ENCODE peak calls at places on chromosomes 7 and 10, in four cellular contexts. X is left ventricle myocardium inferior, E is upper lobe of left lung, J is body of pancreas. N is an unnamed sample.

GRCh38 chr10:21161647-21162046 is 264.5 kb upstream of the NEBL start:
- DNase-seq in E (no peak), J (no peak), X (no peak), N (no peak)

GRCh38 chr10:125080296-125080695 is 80.1 kb downstream of the CTBP2 start:
- DNase-seq in J (no peak), X (no peak), E (no peak), N (no peak)

GRCh38 chr10:28533571-28534304 is 820 bp downstream of the WAC start:
- DNase-seq in X (peak), J (peak), E (peak), N (no peak)

GRCh38 chr10:102648889-102649752 is 4.8 kb downstream of the TRIM8 start:
- DNase-seq in E (no peak), J (peak), X (peak), N (no peak)

GRCh38 chr7:57370739-57371098 is 79.3 kb upstream of the ZNF716 start:
- DNase-seq in X (no peak), E (no peak), J (no peak), N (no peak)

GRCh38 chr7:4399121-4399520 is 283.0 kb upstream of the FOXK1 start:
- DNase-seq in X (no peak), E (no peak), J (no peak), N (no peak)

GRCh38 chr7:157590526-157590925 is 253.7 kb downstream of the DNAJB6 start:
- DNase-seq in E (no peak), X (no peak), J (no peak), N (no peak)

GRCh38 chr7:134552105-134552504 is 3.2 kb downstream of the AKR1B15 start:
- DNase-seq in X (no peak), J (no peak), E (no peak), N (no peak)

GRCh38 chr10:116255931-116256748 is 16.9 kb downstream of the GFRA1 start:
- DNase-seq in J (no peak), X (no peak), E (no peak), N (no peak)

GRCh38 chr7:96654630-96655188 is 54.9 kb downstream of the SEM1 start:
- DNase-seq in J (peak), X (no peak), E (no peak), N (no peak)

GRCh38 chr10:7464703-7465102 is 53.9 kb upstream of the SFMBT2 start:
- DNase-seq in X (no peak), J (no peak), E (no peak), N (no peak)

GRCh38 chr10:23742368-23742767 is 303.5 kb downstream of the OTUD1 start:
- DNase-seq in J (no peak), E (no peak), X (no peak), N (no peak)

GRCh38 chr7:148800677-148801076 is 83.4 kb downstream of the EZH2 start:
- DNase-seq in X (no peak), E (no peak), J (no peak), N (no peak)

GRCh38 chr7:31948041-31948440 is 122.2 kb downstream of the PDE1C start:
- DNase-seq in E (no peak), J (no peak), X (no peak), N (no peak)

GRCh38 chr7:23941551-23941950 is 231.5 kb downstream of the STK31 start:
- DNase-seq in X (no peak), E (no peak), J (no peak), N (no peak)

GRCh38 chr7:151178236-151178635 is 8.8 kb downstream of the ASB10 start:
- DNase-seq in E (no peak), X (no peak), J (no peak), N (no peak)

GRCh38 chr7:71216211-71216610 is 84.3 kb downstream of the GALNT17 start:
- DNase-seq in X (no peak), E (no peak), J (no peak), N (no peak)

GRCh38 chr7:55538538-55538937 is 33.8 kb downstream of the VOPP1 start:
- DNase-seq in X (no peak), E (no peak), J (no peak), N (no peak)

GRCh38 chr10:99533496-99534455 is 1.0 kb downstream of the NKX2-3 start:
- DNase-seq in X (no peak), J (no peak), E (no peak), N (no peak)

GRCh38 chr10:110496553-110497437 is 912 bp upstream of the DUSP5 start:
- DNase-seq in E (no peak), J (no peak), X (no peak), N (no peak)

GRCh38 chr10:59626523-59626869 is 83.2 kb downstream of the SLC16A9 start:
- DNase-seq in X (no peak), J (no peak), E (no peak), N (no peak)

GRCh38 chr7:139867847-139868246 is 38.8 kb downstream of the TBXAS1 start:
- DNase-seq in J (no peak), X (no peak), E (no peak), N (no peak)

GRCh38 chr7:42232275-42232674 is 4.7 kb downstream of the GLI3 start:
- DNase-seq in J (no peak), E (no peak), X (no peak), N (no peak)

GRCh38 chr7:101943889-101944605 is 126.6 kb downstream of the CUX1 start:
- DNase-seq in J (no peak), X (no peak), E (no peak), N (no peak)

GRCh38 chr10:46077616-46078268 is 31.7 kb upstream of the MSMB start:
- DNase-seq in E (no peak), J (no peak), X (no peak), N (peak)

GRCh38 chr7:153408360-153409335 is 643.5 kb upstream of the DPP6 start:
- DNase-seq in E (no peak), X (no peak), J (no peak), N (no peak)

GRCh38 chr7:77877800-77878199 is 79.2 kb downstream of the PHTF2 start:
- DNase-seq in X (no peak), J (no peak), E (no peak), N (no peak)

GRCh38 chr7:23490357-23491131 is 20.3 kb upstream of the IGF2BP3 start:
- DNase-seq in X (peak), E (peak), J (peak), N (peak)

GRCh38 chr10:33126118-33126517 is 168.1 kb upstream of the ITGB1 start:
- DNase-seq in X (no peak), E (no peak), J (no peak), N (no peak)

GRCh38 chr7:119545118-119545517 is 727.9 kb upstream of the KCND2 start:
- DNase-seq in E (no peak), X (no peak), J (no peak), N (no peak)

GRCh38 chr7:48638041-48638440 is 286.3 kb upstream of the CDC14C start:
- DNase-seq in X (no peak), E (no peak), J (no peak), N (no peak)

GRCh38 chr10:52956861-52957260 is 184.3 kb upstream of the MBL2 start:
- DNase-seq in X (no peak), J (no peak), E (no peak), N (no peak)

GRCh38 chr10:71285986-71286385 is 33.1 kb upstream of the SLC29A3 start:
- DNase-seq in X (no peak), J (no peak), E (no peak), N (no peak)

GRCh38 chr7:17158261-17158660 is 140.2 kb upstream of the AHR start:
- DNase-seq in E (no peak), X (no peak), J (no peak), N (no peak)

GRCh38 chr7:22325671-22326070 is 31.3 kb downstream of the RAPGEF5 start:
- DNase-seq in J (no peak), X (no peak), E (no peak), N (no peak)

GRCh38 chr10:8392216-8392615 is 337.7 kb downstream of the GATA3 start:
- DNase-seq in X (no peak), J (no peak), E (no peak), N (no peak)

GRCh38 chr7:99707096-99707495 is 27.3 kb upstream of the CYP3A5 start:
- DNase-seq in J (no peak), E (no peak), X (no peak), N (no peak)

GRCh38 chr10:21516270-21517131 is 9.0 kb downstream of the SKIDA1 start:
- DNase-seq in X (peak), E (peak), J (peak), N (no peak)

GRCh38 chr10:48927198-48927597 is 12.4 kb downstream of the LRRC18 start:
- DNase-seq in J (no peak), X (no peak), E (no peak), N (no peak)

DNA sequence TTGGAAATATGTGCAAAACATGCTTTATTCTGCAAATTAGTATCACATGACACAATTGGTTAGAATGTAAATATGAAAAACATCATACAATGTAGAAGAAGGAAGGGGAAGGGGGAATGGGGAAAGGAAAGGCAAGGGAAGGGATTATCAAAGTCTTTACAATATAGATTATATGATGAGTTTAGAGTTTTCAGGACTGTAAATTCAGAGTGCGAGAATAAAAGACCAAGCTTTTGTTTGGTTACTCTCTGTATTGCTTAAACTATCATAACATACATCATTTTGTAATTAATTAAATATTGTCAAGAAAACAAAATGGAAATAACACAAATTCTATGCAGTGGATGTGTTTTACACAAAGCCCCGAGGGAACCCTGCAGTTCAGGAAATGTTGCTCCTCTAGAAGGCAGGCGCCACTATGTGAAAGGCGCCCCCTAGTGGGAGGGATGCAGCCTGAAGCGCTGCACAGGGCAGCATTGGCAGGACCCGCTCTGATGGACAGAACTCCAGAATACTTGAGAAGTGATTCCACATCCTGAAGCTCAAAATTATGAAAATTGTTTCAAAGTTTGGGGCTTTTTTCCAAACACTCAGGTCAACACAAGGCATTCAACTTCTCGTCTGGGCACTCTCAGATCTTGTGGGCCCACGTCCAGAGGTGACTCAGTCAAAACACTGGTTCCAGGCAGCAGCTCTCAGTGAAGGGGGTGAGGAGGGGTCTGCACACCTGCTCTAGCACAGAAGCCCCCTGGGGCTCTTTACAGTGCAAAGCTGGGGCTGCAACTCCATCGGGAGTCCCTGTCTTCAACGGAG is 31.6 kb upstream of the TMEM254 start:
- DNase-seq in E (no peak), J (peak), X (peak), N (peak)
- TF ChIP-seq CTCF in E (peak), J (peak), X (peak), N (peak)

DNA sequence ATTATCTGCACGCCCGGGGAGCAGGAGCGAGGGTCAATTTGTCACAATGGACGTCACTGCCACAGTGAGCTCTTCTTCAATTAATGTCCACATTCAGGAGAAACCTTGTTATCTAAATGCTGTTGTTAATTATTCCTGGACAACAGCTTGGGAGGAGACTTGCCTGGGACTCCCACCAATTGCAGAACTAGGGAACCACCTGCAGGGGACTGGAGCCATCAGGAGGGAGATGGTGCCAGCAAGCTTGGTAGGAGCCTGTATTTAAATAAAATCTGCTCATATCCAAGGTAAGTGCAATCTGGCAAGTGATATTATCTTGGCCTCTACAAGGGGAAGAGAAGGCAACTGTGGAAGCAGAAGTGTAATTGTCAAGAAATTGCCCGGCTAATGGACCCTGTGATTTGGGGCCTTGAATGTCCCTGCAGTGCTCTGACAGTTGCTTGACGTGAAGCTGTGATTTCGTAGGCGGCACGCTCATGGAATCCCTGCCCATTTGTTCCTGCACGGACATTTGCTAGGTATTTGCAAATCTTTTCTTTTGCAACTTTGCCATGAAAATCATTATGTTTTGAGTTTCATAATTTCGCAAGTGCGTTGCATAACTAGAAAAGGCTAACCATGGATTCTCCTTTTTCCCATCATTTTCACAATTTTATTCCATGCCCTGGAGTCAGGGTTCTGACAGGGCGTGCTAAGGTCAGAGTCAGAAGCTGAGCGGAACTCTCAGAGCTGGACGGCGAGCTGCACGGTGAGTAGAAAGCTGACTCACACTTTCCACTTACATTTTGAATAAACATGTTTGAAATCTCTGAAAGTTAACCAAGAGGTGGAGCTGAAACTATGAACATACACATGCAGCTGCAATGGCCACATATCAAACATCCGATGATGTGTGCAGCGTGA is 84.8 kb upstream of the TCERG1L start:
- DNase-seq in J (peak), X (no peak), E (no peak), N (no peak)
- TF ChIP-seq CTCF in J (peak), X (no peak), E (no peak), N (no peak)

DNA sequence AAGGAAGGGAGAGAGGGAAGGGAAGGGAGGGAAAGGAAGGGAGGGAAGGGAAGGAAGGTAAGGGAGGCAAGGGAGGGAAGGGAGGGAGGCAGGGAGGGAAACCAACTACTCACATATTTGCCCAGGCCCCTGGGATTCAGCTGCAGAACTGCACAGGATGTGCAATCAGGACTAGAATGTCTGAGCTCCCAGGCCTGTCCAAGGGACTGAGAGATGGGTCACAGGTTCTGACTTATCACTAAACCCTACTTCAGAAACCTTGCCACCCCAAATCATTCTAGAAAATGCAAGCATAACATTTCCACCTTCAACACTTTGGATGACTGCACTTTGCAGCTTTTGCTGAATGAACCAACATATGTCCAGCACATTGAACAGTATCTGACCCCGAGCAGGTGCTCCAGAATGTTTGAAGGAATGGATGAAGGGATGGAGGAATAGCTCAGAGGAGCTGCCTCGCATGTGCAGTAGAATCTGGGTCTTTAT is 245.3 kb downstream of the KCNMA1 start:
- DNase-seq in E (no peak), J (no peak), X (no peak), N (no peak)
- TF ChIP-seq CTCF in E (no peak), J (no peak), X (no peak), N (no peak)

GRCh38 chr10:80581469-80581835 is 43.8 kb downstream of the SH2D4B start:
- DNase-seq in J (no peak), X (no peak), E (no peak), N (peak)

GRCh38 chr10:80582561-80582960 is 44.9 kb downstream of the SH2D4B start:
- DNase-seq in X (no peak), E (no peak), J (no peak), N (peak)

GRCh38 chr10:80585812-80586211 is 48.1 kb downstream of the SH2D4B start:
- DNase-seq in E (peak), J (no peak), X (no peak), N (peak)

GRCh38 chr10:80580811-80581468 is 43.2 kb downstream of the SH2D4B start:
- DNase-seq in E (no peak), X (no peak), J (no peak), N (no peak)

GRCh38 chr10:80583681-80584080 is 46.0 kb downstream of the SH2D4B start:
- DNase-seq in J (no peak), E (no peak), X (no peak), N (peak)
- TF ChIP-seq CTCF in J (no peak), E (no peak), X (peak), N (no peak)

GRCh38 chr10:133476641-133476990 is 22.9 kb downstream of the SCART1 start:
- DNase-seq in X (no peak), J (no peak), E (peak), N (peak)
- TF ChIP-seq CTCF in X (no peak), J (no peak), E (no peak), N (no peak)

GRCh38 chr7:123772652-123773051 is 23.8 kb upstream of the WASL start:
- DNase-seq in J (no peak), X (no peak), E (no peak), N (no peak)
- TF ChIP-seq CTCF in J (no peak), X (no peak), E (no peak), N (no peak)

N was measured in osteocyte.